ENCODE peak calls at places on chromosomes 7 and 10, in eight cellular contexts. F is RWPE1; O is CD8-positive, alpha-beta memory T cell; B is iris pigment epithelial cell; A is mammary epithelial cell; P is effector CD4-positive, alpha-beta T cell; V is ovary; W is skeletal muscle cell. Z is an unnamed sample.

GRCh38 chr10:63057509-63057908 is 75.6 kb upstream of the NRBF2 start:
- DNase-seq in F (no peak), O (no peak), B (no peak), A (no peak), P (no peak), V (no peak), W (no peak), Z (no peak)

GRCh38 chr7:18936265-18936664 is 181.2 kb downstream of the TWIST1 start:
- DNase-seq in F (no peak), O (no peak), B (peak), A (no peak), P (no peak), V (no peak), W (no peak), Z (no peak)

GRCh38 chr10:122164815-122165491 is 106.1 kb upstream of the BTBD16 start:
- DNase-seq in F (no peak), O (no peak), B (no peak), A (no peak), P (no peak), V (no peak), W (no peak), Z (no peak)

GRCh38 chr7:143490719-143491306 is 13.1 kb downstream of the TAS2R41 start:
- DNase-seq in F (no peak), O (no peak), B (peak), A (no peak), P (no peak), V (no peak), W (no peak), Z (no peak)

GRCh38 chr10:113020838-113021237 is 70.8 kb downstream of the TCF7L2 start:
- DNase-seq in F (no peak), O (no peak), B (no peak), A (no peak), P (no peak), V (no peak), W (no peak), Z (no peak)

GRCh38 chr10:87761892-87762291 is 56.1 kb downstream of the ATAD1 start:
- DNase-seq in F (peak), O (no peak), B (peak), A (peak), P (no peak), V (no peak), W (peak), Z (peak)

GRCh38 chr10:23148214-23148613 is 43.9 kb upstream of the PTF1A start:
- DNase-seq in F (no peak), O (no peak), B (no peak), A (no peak), P (no peak), V (no peak), W (no peak), Z (no peak)

GRCh38 chr7:81094952-81095351 is 176.1 kb upstream of the SEMA3C start:
- DNase-seq in F (no peak), O (no peak), B (no peak), A (no peak), P (no peak), V (no peak), W (no peak), Z (no peak)

GRCh38 chr7:5177060-5177459 is 13.0 kb upstream of the WIPI2 start:
- DNase-seq in F (peak), O (no peak), B (peak), A (peak), P (no peak), V (peak), W (no peak), Z (no peak)